ENCODE peak calls at places on chromosomes 11 and 22, in four cellular contexts. N, O, L and I are unnamed samples.

GRCh38 chr11:76288166-76288978 is 82.1 kb upstream of the WNT11 start:
- DNase-seq in N (no peak), O (no peak), L (no peak), I (no peak)

GRCh38 chr11:128685383-128686044 is 8.4 kb upstream of the FLI1 start:
- DNase-seq in N (no peak), O (no peak), L (no peak), I (no peak)

GRCh38 chr22:29039148-29039547 is 22.5 kb downstream of the C22orf31 start:
- DNase-seq in N (no peak), O (no peak), L (no peak), I (no peak)

GRCh38 chr11:8266246-8267241 is 2.9 kb upstream of the LMO1 start:
- DNase-seq in N (no peak), O (no peak), L (no peak), I (no peak)

GRCh38 chr22:32623943-32624342 is 149.3 kb downstream of the FBXO7 start:
- DNase-seq in N (peak; percentile 65), O (no peak), L (peak; percentile 56), I (peak; percentile 92)

GRCh38 chr11:46291441-46292143 is 14.1 kb downstream of the CREB3L1 start:
- DNase-seq in N (no peak), O (no peak), L (peak; percentile 28), I (no peak)

GRCh38 chr22:18023509-18024275 is 669 bp downstream of the MICAL3 start:
- DNase-seq in N (peak; percentile 86), O (no peak), L (peak; percentile 74), I (peak; percentile 77)

GRCh38 chr22:25067851-25068421 is 115.4 kb downstream of the KIAA1671 start:
- DNase-seq in N (no peak), O (peak; percentile 52), L (no peak), I (no peak)

GRCh38 chr11:33449798-33450197 is 192.6 kb downstream of the HIPK3 start:
- DNase-seq in N (no peak), O (no peak), L (no peak), I (no peak)

GRCh38 chr11:10674991-10675440 is 18.5 kb downstream of the IRAG1 start:
- DNase-seq in N (peak; percentile 67), O (no peak), L (peak; percentile 34), I (peak; percentile 75)

GRCh38 chr11:32817843-32818183 is 11.9 kb upstream of the PRRG4 start:
- DNase-seq in N (no peak), O (no peak), L (no peak), I (no peak)

GRCh38 chr22:25282346-25282670 is 62.9 kb downstream of the CRYBB2 start:
- DNase-seq in N (no peak), O (no peak), L (no peak), I (no peak)

GRCh38 chr11:67584205-67584880 is 731 bp downstream of the GSTP1 start:
- DNase-seq in N (peak; percentile 86), O (peak; percentile 90), L (peak; percentile 78), I (peak; percentile 78)

DNA sequence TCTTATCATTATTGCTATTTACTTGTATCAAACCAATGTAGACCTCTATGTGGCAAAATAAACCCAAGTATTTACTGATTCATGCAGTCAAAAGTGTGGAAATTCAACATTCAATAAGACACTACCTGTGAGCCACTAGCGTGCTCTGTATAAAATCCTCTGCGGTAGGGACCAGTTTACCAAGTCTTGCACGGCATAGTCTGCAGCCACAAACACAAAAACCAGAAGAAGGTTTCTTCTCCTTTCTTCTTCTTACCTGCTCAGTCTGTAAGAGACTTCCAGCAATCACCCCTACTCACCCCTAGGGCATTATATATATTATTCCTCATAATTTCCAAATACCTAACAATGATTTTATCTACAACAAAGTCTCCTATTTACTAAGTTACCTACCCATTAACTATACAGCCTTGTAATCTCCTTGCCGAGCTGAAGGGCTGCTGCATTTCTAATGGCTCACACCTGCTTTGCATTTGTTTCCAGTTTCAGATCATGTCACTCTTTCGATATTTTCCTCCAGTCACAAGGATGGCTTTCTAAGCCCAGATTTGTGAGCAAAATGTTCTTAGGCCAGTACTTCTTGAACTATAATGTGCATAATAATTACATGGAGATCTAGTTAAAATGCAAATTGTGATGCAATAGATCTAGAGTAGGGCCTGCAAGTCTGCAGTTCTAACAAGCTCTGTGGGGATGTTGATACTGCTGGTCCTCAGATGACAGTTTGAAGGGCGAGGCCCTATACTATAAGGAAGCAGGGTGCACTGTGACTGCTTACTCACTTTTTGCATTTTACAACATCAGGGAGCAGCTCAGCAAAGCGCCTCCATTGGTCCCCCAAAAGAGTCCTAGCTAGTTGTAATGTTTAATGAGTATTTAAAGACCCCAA is 191.9 kb upstream of the DDI1 start:
- DNase-seq in N (no peak), O (no peak), L (no peak), I (no peak)
- TF ChIP-seq CTCF in N (no peak), O (no peak), L (no peak), I (no peak)

GRCh38 chr11:2587976-2588748 is 111.6 kb downstream of the KCNQ1OT1 start:
- DNase-seq in N (peak; percentile 19), O (no peak), L (no peak), I (no peak)
- H3K36me3 ChIP-seq in N (no peaks in the 10 kb centered on the region), O (no peaks in the 10 kb centered on the region), L (no peaks in the 10 kb centered on the region), I (no peaks in the 10 kb centered on the region)

GRCh38 chr11:130427581-130428211 is 713 bp downstream of the ADAMTS8 start:
- DNase-seq in N (no peak), O (peak; percentile 42), L (no peak), I (no peak)

GRCh38 chr11:130426223-130427048 is 2.0 kb downstream of the ADAMTS8 start:
- DNase-seq in N (peak; percentile 71), O (no peak), L (no peak), I (no peak)

GRCh38 chr11:130428271-130428670 is at the start of gene ADAMTS8:
- DNase-seq in N (no peak), O (no peak), L (no peak), I (no peak)

GRCh38 chr11:130425156-130425555 is 3.3 kb downstream of the ADAMTS8 start:
- DNase-seq in N (no peak), O (no peak), L (no peak), I (no peak)

GRCh38 chr11:130427049-130427388 is 1.4 kb downstream of the ADAMTS8 start:
- DNase-seq in N (no peak), O (no peak), L (no peak), I (no peak)
- H3K27me3 ChIP-seq in N (peaks cover 4% of the 10 kb centered on the region), O (peaks cover 68% of the 10 kb centered on the region), L (peaks cover 26% of the 10 kb centered on the region), I (no peaks in the 10 kb centered on the region)

GRCh38 chr11:20387262-20388095 is at the start of gene PRMT3:
- DNase-seq in N (peak; percentile 96), O (peak; percentile 97), L (peak; percentile 95), I (peak; percentile 94)
- TF ChIP-seq CTCF in N (no peak), O (peak; percentile 17), L (peak; percentile 83), I (no peak)

DNA sequence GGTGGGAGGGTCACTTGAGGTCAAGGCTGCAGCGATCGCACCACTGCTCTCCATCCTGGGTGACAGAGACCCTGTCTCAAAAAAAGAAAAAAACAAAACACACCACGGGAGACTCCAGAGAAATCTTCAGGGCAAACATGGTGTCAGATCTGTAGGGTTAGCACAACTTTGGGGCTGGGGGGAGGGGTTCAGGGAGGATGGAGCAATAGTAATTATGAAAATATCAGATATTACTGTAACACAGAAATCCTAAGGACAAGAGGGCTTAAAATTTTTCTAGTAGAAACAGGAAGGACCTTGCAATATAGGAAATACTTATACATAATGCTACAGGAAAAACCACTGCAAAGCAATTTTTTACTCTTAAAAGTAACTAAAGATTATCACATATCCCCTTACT is 13.9 kb downstream of the EIF4ENIF1 start:
- DNase-seq in N (no peak), O (no peak), L (no peak), I (no peak)
- H3K36me3 ChIP-seq in N (peaks cover 56% of the 10 kb centered on the region), O (peaks cover 31% of the 10 kb centered on the region), L (peaks cover 6% of the 10 kb centered on the region), I (peaks cover 19% of the 10 kb centered on the region)

DNA sequence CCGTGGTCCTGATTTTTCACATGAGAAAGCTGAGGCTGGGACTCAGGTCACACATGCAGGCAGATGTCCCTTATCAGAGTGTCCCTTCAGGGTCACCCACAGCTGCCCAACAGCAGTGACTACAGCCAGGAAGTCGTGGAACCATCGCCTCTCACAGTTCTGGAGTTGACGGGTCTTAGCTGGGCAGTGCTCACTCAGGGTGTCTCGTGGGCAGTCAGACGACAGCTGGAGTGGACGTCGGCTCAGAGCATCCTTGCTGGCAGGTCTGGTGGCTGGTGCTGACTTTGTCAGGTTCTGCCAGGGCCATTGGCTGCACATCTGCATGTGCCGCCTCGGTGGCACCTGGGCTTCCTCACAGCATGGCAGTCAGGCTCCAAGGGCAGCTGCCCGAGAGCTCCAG is 35.6 kb upstream of the TH start:
- DNase-seq in N (no peak), O (no peak), L (peak; percentile 1), I (peak; percentile 40)
- H3K27me3 ChIP-seq in N (no peaks in the 10 kb centered on the region), O (peaks cover 4% of the 10 kb centered on the region), L (peaks cover 5% of the 10 kb centered on the region), I (no peaks in the 10 kb centered on the region)

DNA sequence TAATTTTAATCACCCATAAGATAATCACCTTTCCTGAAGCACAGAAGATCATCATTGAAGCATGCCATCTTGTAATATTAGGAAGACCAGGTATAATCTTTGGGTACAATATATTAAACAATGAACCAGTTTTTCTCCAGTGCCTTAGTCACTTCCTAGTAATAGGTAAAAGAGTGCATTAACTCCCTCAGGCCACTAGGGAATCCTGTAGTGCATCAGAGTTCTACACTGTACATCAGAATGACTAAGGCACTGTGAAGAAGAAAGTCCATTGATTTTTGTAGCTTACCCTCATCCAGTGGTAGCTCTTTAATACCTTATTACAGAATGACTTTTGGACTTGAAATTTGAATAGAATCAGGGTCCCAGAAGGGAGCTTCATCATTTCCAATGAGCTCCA is 4.5 kb downstream of the C11orf87 start:
- DNase-seq in N (no peak), O (no peak), L (no peak), I (no peak)
- TF ChIP-seq CTCF in N (no peak), O (no peak), L (no peak), I (no peak)